ENCODE peak calls at places on chromosomes 11 and 22, in five cellular contexts. O is neural crest cell, F is OCI-LY7, S is endothelial cell, L is transverse colon. N is an unnamed sample.

GRCh38 chr11:77596626-77597025 is 6.9 kb downstream of the AQP11 start:
- DNase-seq in S (no peak), F (no peak), O (no peak), L (no peak), N (peak)

GRCh38 chr11:46112961-46113617 is 8.2 kb downstream of the PHF21A start:
- DNase-seq in O (no peak), S (no peak), F (peak), L (no peak), N (no peak)

GRCh38 chr11:30411383-30411782 is 88.5 kb downstream of the ARL14EP start:
- DNase-seq in F (no peak), O (no peak), S (no peak), L (no peak), N (no peak)

GRCh38 chr11:68503281-68503687 is 42.7 kb downstream of the PPP6R3 start:
- DNase-seq in O (no peak), L (no peak), F (no peak), S (peak), N (no peak)

GRCh38 chr11:11969380-11970215 is 38.8 kb downstream of the DKK3 start:
- DNase-seq in O (no peak), F (no peak), S (no peak), L (no peak), N (no peak)

GRCh38 chr11:12114487-12115033 is 4.2 kb downstream of the MICAL2 start:
- DNase-seq in L (no peak), F (no peak), O (no peak), S (no peak), N (no peak)

GRCh38 chr11:121250843-121251242 is 41.7 kb upstream of the SC5D start:
- DNase-seq in L (no peak), S (no peak), F (no peak), O (no peak), N (no peak)

GRCh38 chr22:17241571-17242310 is 22.5 kb upstream of the ADA2 start:
- DNase-seq in O (no peak), F (no peak), L (no peak), S (no peak), N (no peak)

GRCh38 chr11:102599642-102600261 is 25.4 kb downstream of the MMP20 start:
- DNase-seq in S (no peak), O (no peak), F (no peak), L (no peak), N (peak)

GRCh38 chr11:123494195-123495050 is 64.4 kb downstream of the GRAMD1B start:
- DNase-seq in L (no peak), S (no peak), F (no peak), O (no peak), N (no peak)

GRCh38 chr22:35971418-35972119 is 57.1 kb downstream of the RBFOX2 start:
- DNase-seq in L (no peak), F (peak), O (no peak), S (no peak), N (peak)

GRCh38 chr11:27421819-27422494 is 50.6 kb downstream of the LGR4 start:
- DNase-seq in F (no peak), S (no peak), L (no peak), O (no peak), N (no peak)

GRCh38 chr11:3123761-3124733 is 41.1 kb downstream of the OSBPL5 start:
- DNase-seq in S (no peak), F (no peak), O (no peak), L (peak), N (peak)

GRCh38 chr11:528166-528814 is 7.1 kb downstream of the HRAS start:
- DNase-seq in F (no peak), L (no peak), O (no peak), S (no peak), N (no peak)

GRCh38 chr11:61769169-61769920 is 16.9 kb downstream of the MYRF start:
- DNase-seq in F (no peak), L (no peak), S (no peak), O (no peak), N (no peak)

GRCh38 chr11:1570896-1571759 is 943 bp downstream of the DUSP8 start:
- DNase-seq in F (no peak), S (peak), O (no peak), L (no peak), N (no peak)

GRCh38 chr11:95711162-95711944 is 78.2 kb downstream of the FAM76B start:
- DNase-seq in S (no peak), L (no peak), F (peak), O (no peak), N (no peak)

GRCh38 chr11:83037877-83038276 is 33.8 kb downstream of the RAB30 start:
- DNase-seq in S (no peak), F (no peak), O (no peak), L (no peak), N (no peak)

GRCh38 chr11:83628622-83629347 is 342.6 kb upstream of the CCDC90B start:
- DNase-seq in L (no peak), F (no peak), S (no peak), O (no peak), N (no peak)

GRCh38 chr22:20591660-20592310 is 84.4 kb downstream of the MED15 start:
- DNase-seq in S (no peak), O (no peak), L (no peak), F (no peak), N (no peak)

GRCh38 chr11:87326594-87326993 is 288.9 kb downstream of the TMEM135 start:
- DNase-seq in L (no peak), O (no peak), S (no peak), F (no peak), N (no peak)

GRCh38 chr11:61071208-61071681 is 31.0 kb upstream of the CD5 start:
- DNase-seq in O (no peak), L (peak), S (no peak), F (peak), N (no peak)

GRCh38 chr22:29879738-29880137 is 3.2 kb upstream of the MTMR3 start:
- DNase-seq in F (peak), O (no peak), S (no peak), L (no peak), N (no peak)

GRCh38 chr11:132020001-132020400 is 649.6 kb downstream of the NTM start:
- DNase-seq in L (no peak), O (no peak), F (no peak), S (no peak), N (no peak)

GRCh38 chr11:66281001-66281400 is 3.0 kb downstream of the CNIH2 start:
- DNase-seq in S (no peak), O (no peak), F (no peak), L (no peak), N (no peak)

GRCh38 chr11:36577859-36578258 is 10.1 kb downstream of the RAG1 start:
- DNase-seq in O (no peak), F (no peak), L (no peak), S (no peak), N (no peak)

GRCh38 chr22:48563118-48563965 is 1264.3 kb downstream of the BRD1 start:
- DNase-seq in O (no peak), L (no peak), F (no peak), S (no peak), N (no peak)

GRCh38 chr11:14617241-14618027 is 26.2 kb upstream of the PDE3B start:
- DNase-seq in F (no peak), O (no peak), L (peak), S (no peak), N (no peak)

GRCh38 chr11:20310596-20311394 is 52.7 kb upstream of the HTATIP2 start:
- DNase-seq in S (no peak), L (no peak), F (no peak), O (no peak), N (no peak)

GRCh38 chr22:29002603-29003002 is 59.0 kb downstream of the C22orf31 start:
- DNase-seq in O (no peak), F (no peak), S (no peak), L (no peak), N (no peak)

GRCh38 chr11:69127091-69127850 is 28.5 kb upstream of the SMIM38 start:
- DNase-seq in F (no peak), O (no peak), L (no peak), S (no peak), N (no peak)

GRCh38 chr11:67356867-67357561 is 3.7 kb upstream of the POLD4 start:
- DNase-seq in S (peak), L (peak), F (peak), O (peak), N (no peak)

GRCh38 chr11:2551131-2551530 is 106.3 kb downstream of the KCNQ1 start:
- DNase-seq in S (no peak), O (no peak), L (peak), F (no peak), N (no peak)

GRCh38 chr22:48181168-48181955 is 1418.9 kb downstream of the TBC1D22A start:
- DNase-seq in L (no peak), S (no peak), O (no peak), F (no peak), N (no peak)

GRCh38 chr11:13354335-13354734 is 76.7 kb downstream of the BMAL1 start:
- DNase-seq in O (no peak), F (peak), L (no peak), S (peak), N (no peak)
- TF ChIP-seq CTCF in O (peak), F (peak), L (peak), S (peak), N (peak)

GRCh38 chr22:32518848-32519247 is 44.2 kb downstream of the FBXO7 start:
- DNase-seq in O (no peak), F (peak), S (no peak), L (no peak), N (no peak)
- TF ChIP-seq CTCF in O (peak), F (peak), S (no peak), L (no peak), N (peak)

DNA sequence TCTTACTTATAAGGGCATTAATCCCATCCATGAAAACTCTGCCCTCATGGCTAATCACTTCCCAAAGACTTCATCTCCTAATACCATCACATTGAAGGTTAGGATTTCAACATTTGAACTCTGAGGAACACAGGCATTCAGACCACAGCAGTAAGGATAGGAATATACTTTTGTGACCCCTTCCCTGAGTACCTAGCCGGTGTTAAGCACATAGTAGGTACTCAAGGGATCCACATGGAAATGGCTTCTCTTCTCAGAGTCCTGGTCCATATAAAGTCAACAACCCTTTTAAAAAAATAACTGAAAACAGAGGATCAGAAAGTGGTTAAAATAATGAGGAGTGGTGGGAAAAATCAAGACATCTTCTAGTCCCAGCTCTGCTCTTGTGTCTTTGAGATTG is 78.0 kb downstream of the TIMP3 start:
- DNase-seq in O (no peak), S (no peak), L (no peak), F (no peak), N (no peak)
- TF ChIP-seq CTCF in O (no peak), S (no peak), L (no peak), F (no peak), N (no peak)

DNA sequence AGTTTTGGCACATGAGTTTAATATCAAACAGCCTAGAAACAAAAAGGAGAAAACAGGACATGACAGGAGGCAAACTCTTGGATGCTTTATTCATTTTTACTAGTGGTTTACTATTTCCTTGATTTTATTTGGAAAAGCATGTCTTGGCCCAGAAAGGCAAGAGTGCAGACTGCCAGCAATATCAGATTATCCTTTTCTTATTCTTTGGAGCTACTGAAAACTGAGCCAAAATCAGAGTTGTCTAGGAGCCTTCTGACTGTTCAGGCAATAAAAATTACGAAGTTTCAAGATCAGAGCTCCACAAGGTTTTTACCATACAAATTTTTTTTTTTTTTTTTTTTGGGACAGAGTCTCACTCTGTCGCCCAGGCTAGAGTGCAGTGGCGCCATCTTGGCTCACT is 16.0 kb downstream of the CELF1 start:
- DNase-seq in O (no peak), S (no peak), F (no peak), L (no peak), N (no peak)
- TF ChIP-seq CTCF in O (no peak), S (no peak), F (peak), L (no peak), N (no peak)

DNA sequence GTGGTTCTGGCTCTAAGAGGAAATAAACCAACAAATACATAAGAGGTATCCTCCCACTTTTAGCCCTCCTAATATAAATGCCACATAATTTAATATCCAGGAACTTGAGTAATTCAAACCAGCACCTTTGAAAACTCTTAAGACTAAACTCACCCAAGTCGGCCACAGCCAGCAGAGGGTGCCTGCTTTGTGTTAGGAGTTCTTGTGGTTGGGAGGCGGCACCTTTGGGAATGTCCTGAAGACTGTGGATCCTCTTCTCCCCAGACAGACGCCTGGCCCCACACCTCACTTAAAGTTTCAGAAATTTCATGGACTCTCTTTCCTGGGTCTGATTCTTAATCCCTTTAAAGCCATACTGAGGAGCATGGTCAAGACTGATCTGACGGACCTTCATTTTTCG is 169.0 kb downstream of the TBC1D22A start:
- DNase-seq in L (no peak), O (no peak), F (no peak), S (no peak), N (no peak)
- TF ChIP-seq CTCF in L (no peak), O (no peak), F (no peak), S (no peak), N (no peak)

GRCh38 chr22:21641417-21641794 is 696 bp upstream of the SDF2L1 start:
- DNase-seq in L (peak), O (peak), F (no peak), S (peak), N (no peak)
- TF ChIP-seq CTCF in L (peak), O (peak), F (no peak), S (no peak), N (peak)

N was measured in AG09319.